ENCODE peak calls at places on chromosomes 12 and 14, in eight cellular contexts. Q, O, R, N, E, U, A and I are unnamed samples.

GRCh38 chr14:72513994-72514659 is 379.8 kb downstream of the DPF3 start:
- DNase-seq in U (no peak), O (no peak), A (no peak), R (peak; percentile 10), N (peak; percentile 64), Q (no peak), E (no peak), I (no peak)

GRCh38 chr14:31449971-31450610 is 7.2 kb downstream of the DTD2 start:
- DNase-seq in A (no peak), R (peak; percentile 7), O (no peak), U (no peak), Q (no peak), E (no peak), N (peak; percentile 9), I (no peak)

GRCh38 chr14:60487211-60487610 is 1.3 kb upstream of the C14orf39 start:
- DNase-seq in E (no peak), O (no peak), Q (no peak), A (no peak), R (no peak), N (no peak), U (no peak), I (no peak)

GRCh38 chr14:82345149-82345548 is 811.5 kb upstream of the SEL1L start:
- DNase-seq in A (no peak), O (no peak), R (no peak), U (no peak), Q (no peak), E (no peak), N (no peak), I (no peak)

GRCh38 chr14:91883770-91884169 is 16.4 kb upstream of the TC2N start:
- DNase-seq in A (no peak), R (no peak), Q (peak; percentile 50), O (no peak), E (peak; percentile 91), N (no peak), U (no peak), I (no peak)

GRCh38 chr14:68583527-68584275 is 209.2 kb downstream of the ZFP36L1 start:
- DNase-seq in E (no peak), N (no peak), A (peak; percentile 34), Q (no peak), U (no peak), O (no peak), R (no peak), I (no peak)

GRCh38 chr12:52799498-52800211 is 3.7 kb upstream of the KRT3 start:
- DNase-seq in Q (no peak), O (no peak), U (no peak), E (no peak), N (no peak), R (no peak), A (no peak), I (no peak)

GRCh38 chr14:63852817-63853730 is at the start of gene SYNE2:
- DNase-seq in Q (peak; percentile 81), U (peak; percentile 86), O (peak; percentile 27), E (peak; percentile 84), N (peak; percentile 94), A (peak; percentile 84), R (no peak), I (peak; percentile 77)

GRCh38 chr12:10708862-10709261 is 14.3 kb downstream of the YBX3 start:
- DNase-seq in A (no peak), U (no peak), E (no peak), Q (no peak), R (no peak), O (no peak), N (no peak), I (no peak)

GRCh38 chr12:109968801-109969200 is 27.4 kb downstream of the GIT2 start:
- DNase-seq in N (no peak), R (no peak), U (no peak), O (no peak), E (no peak), Q (no peak), A (no peak), I (no peak)

GRCh38 chr12:109963743-109964429 is 32.3 kb downstream of the GIT2 start:
- DNase-seq in E (no peak), Q (peak; percentile 14), A (peak; percentile 36), R (no peak), O (no peak), U (no peak), N (no peak), I (no peak)

GRCh38 chr12:109968032-109968420 is 28.1 kb downstream of the GIT2 start:
- DNase-seq in E (no peak), Q (no peak), A (no peak), O (no peak), U (no peak), N (no peak), R (no peak), I (no peak)

GRCh38 chr12:109966531-109966930 is 29.6 kb downstream of the GIT2 start:
- DNase-seq in Q (no peak), U (no peak), N (no peak), E (no peak), A (no peak), O (no peak), R (no peak), I (no peak)

GRCh38 chr12:109967383-109968031 is 28.7 kb downstream of the GIT2 start:
- DNase-seq in U (no peak), O (no peak), A (no peak), E (no peak), R (no peak), N (peak; percentile 27), Q (no peak), I (no peak)
- H3K27ac ChIP-seq in U (no peak overlapping the region), O (no peak overlapping the region), A (no peak overlapping the region), E (no peak overlapping the region), R (peak overlapping the region; percentile 8), N (no peak overlapping the region), Q (peak overlapping the region; percentile 48), I (no peak overlapping the region)

DNA sequence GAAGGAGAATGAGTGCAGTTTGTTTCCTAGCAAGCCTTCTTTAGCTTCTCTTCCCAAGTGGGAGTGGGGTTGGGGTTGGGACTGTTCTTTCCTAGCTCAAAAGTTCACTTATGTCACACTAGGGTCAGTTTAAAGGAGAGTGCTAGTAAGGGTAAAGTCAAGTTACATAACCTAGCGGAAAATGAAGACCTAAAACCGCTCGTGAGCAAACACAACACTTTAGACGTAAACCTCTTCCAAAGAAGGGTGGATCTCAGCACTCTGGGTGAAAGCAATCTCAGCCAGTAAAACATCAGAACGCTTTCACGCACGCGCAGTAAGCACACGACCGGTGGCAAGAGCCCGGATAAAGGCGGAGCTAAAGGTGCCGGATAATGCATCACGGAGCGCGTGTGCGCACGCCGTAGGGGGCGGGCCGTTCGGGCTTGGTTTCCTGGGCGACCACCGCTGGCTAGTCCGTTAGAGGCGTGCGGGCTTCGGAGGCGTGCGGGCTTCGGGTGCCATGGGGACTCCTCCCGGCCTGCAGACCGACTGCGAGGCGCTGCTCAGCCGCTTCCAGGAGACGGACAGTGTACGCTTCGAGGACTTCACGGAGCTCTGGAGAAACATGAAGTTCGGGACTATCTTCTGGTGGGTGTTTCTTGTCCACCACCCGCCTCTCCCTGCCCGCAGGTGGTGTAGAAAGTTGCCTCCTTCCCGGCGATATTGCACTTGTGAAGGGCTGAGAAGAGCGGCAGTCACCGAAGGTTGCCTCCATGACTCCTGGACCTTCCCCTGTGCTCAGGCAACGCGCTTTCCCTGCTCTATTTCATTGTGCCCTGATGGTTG is at the start of gene SNAPC1:
- DNase-seq in U (peak; percentile 98), O (peak; percentile 95), R (peak; percentile 93), A (peak; percentile 98), E (peak; percentile 98), N (peak; percentile 100), Q (peak; percentile 97), I (peak; percentile 98)
- H3K4me3 ChIP-seq in U (peak within 1 kb of the TSS; percentile 91), O (peak within 1 kb of the TSS; percentile 85), R (peak within 1 kb of the TSS; percentile 95), A (peak within 1 kb of the TSS; percentile 82), E (peak within 1 kb of the TSS; percentile 82), N (peak within 1 kb of the TSS; percentile 74), Q (peak within 1 kb of the TSS; percentile 80), I (peak within 1 kb of the TSS; percentile 91)

GRCh38 chr12:84484796-84485195 is 427.8 kb downstream of the SLC6A15 start:
- DNase-seq in R (no peak), Q (no peak), E (no peak), N (no peak), A (no peak), U (no peak), O (no peak), I (no peak)
- TF ChIP-seq CTCF in R (no peak), Q (no peak), E (no peak), N (no peak), A (no peak), U (no peak), O (no peak), I (no peak)

DNA sequence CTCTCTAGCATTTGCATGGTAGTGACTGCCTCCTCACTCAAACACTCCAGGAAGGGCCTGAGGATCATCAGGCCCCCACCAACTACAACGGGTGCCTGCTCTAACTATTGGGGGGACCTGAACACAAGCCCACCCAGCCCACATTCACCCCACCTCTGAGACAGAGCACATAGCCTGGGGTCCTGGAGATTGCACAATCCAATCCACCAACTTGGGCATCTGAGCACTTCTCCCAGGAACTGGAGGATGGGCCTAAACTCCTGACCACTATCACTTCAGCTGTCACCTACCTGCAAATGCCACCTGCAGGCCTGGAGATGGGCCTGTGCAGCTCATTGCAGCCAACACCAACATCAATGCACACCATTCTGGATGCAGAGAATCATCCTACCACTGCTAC is 66.6 kb downstream of the TMTC3 start:
- DNase-seq in O (no peak), R (no peak), Q (no peak), U (no peak), E (no peak), A (no peak), N (no peak), I (no peak)
- H3K27ac ChIP-seq in O (no peak overlapping the region), R (no peak overlapping the region), Q (no peak overlapping the region), U (no peak overlapping the region), E (no peak overlapping the region), A (no peak overlapping the region), N (no peak overlapping the region), I (no peak overlapping the region)

DNA sequence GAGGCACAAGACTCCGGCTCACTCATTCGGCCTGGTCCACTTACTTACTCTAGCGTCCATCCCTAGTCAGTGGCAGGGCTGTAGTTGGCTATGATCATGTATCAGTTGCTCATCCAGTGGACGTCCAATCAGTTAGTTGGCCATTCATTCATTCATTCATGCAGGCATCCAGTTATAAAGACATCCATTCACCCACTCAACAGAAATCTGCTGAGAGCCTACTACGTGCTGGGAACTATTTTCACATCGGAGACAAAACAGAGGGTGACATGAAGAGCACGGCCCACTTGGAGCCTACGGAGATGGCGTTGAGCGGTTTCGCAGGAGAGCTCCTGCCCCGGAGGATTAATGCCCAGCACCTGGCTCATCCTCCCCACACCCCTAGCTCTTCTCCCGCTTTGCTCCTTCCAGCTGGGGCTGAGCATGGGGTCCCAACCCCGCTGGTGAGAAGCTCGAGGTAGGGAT is 49.7 kb downstream of the SNAPC1 start:
- DNase-seq in U (no peak), A (no peak), E (no peak), R (no peak), Q (no peak), N (no peak), O (no peak), I (no peak)
- H3K4me3 ChIP-seq in U (no peak overlapping the region), A (no peak overlapping the region), E (peak overlapping the region; percentile 41), R (no peak overlapping the region), Q (peak overlapping the region; percentile 55), N (peak overlapping the region; percentile 85), O (peak overlapping the region; percentile 61), I (no peak overlapping the region)